ENCODE peak calls at places on chromosomes 5 and 9, in four cellular contexts. X is kidney, W is neuronal stem cell, V is SK-N-SH. E is an unnamed sample. For H3K4me1 and H3K36me3, the result is how much of the 10 kb centered on the place peaks cover.

GRCh38 chr5:109859537-109859936 is 169.8 kb downstream of the MAN2A1 start:
- DNase-seq in X (no peak), W (no peak), V (no peak), E (no peak)

GRCh38 chr9:116219686-116220085 is 66.1 kb downstream of the PAPPA start:
- DNase-seq in X (peak), W (no peak), V (no peak), E (no peak)

GRCh38 chr9:107612136-107612535 is 122.6 kb upstream of the KLF4 start:
- DNase-seq in X (no peak), W (no peak), V (no peak), E (no peak)

GRCh38 chr5:172935096-172935495 is 24.1 kb upstream of the RPL26L1 start:
- DNase-seq in X (no peak), W (no peak), V (no peak), E (no peak)

GRCh38 chr9:116717150-116717549 is 30.0 kb downstream of the TRIM32 start:
- DNase-seq in X (no peak), W (no peak), V (no peak), E (no peak)

GRCh38 chr5:171309276-171309525 is 153 bp downstream of the TLX3 start:
- DNase-seq in X (peak), W (no peak), V (no peak), E (no peak)

GRCh38 chr9:91090132-91090410 is 271.6 kb downstream of the AUH start:
- DNase-seq in X (no peak), W (no peak), V (no peak), E (no peak)

GRCh38 chr5:90658620-90659019 is 100.0 kb downstream of the ADGRV1 start:
- DNase-seq in X (no peak), W (no peak), V (no peak), E (no peak)

GRCh38 chr5:107217721-107218130 is 453.0 kb downstream of the EFNA5 start:
- DNase-seq in X (peak), W (no peak), V (no peak), E (no peak)

GRCh38 chr9:133112361-133113026 is 8.5 kb downstream of the RALGDS start:
- DNase-seq in X (peak), W (no peak), V (no peak), E (no peak)

GRCh38 chr5:133041910-133042309 is 9.9 kb upstream of the HSPA4 start:
- DNase-seq in X (no peak), W (no peak), V (no peak), E (no peak)

GRCh38 chr5:133041157-133041784 is 10.5 kb upstream of the HSPA4 start:
- DNase-seq in X (no peak), W (no peak), V (no peak), E (no peak)
- H3K4me1 ChIP-seq in X (under half), W (under half), V (under half), E (under half)

GRCh38 chr9:128204858-128205257 is 1.7 kb downstream of the DNM1 start:
- DNase-seq in X (no peak), W (no peak), V (peak), E (no peak)

GRCh38 chr9:128203024-128203841 is at the start of gene DNM1:
- DNase-seq in X (peak), W (peak), V (peak), E (peak)

GRCh38 chr9:128205296-128205944 is 2.2 kb downstream of the DNM1 start:
- DNase-seq in X (no peak), W (no peak), V (no peak), E (no peak)

GRCh38 chr9:128202648-128203023 is 543 bp upstream of the DNM1 start:
- DNase-seq in X (no peak), W (no peak), V (no peak), E (no peak)

GRCh38 chr9:128203842-128204551 is 818 bp downstream of the DNM1 start:
- DNase-seq in X (no peak), W (peak), V (peak), E (peak)
- H3K4me3 ChIP-seq in X (no peak), W (peak), V (peak), E (peak)

DNA sequence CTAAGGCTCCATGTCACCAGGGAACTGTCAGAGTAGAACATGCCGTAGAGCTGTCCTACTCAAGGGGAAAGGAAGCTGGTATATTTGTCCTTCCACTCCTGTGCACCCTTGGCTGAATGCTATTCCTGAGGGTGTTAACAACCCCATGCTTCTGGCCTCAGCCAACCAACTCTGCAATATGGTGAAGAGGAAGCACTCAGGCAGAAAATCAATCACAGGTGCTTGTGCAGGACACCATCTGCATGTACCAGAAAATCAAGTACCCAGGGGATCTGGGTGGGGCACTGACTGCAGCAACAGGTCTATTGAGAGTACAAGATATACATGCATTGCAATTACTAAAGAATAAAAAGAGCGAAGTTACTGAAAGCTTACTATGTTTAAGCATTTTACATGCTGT is 51.4 kb upstream of the NEK6 start:
- DNase-seq in X (no peak), W (no peak), V (no peak), E (no peak)
- H3K36me3 ChIP-seq in X (under half), W (under half), V (under half), E (under half)

GRCh38 chr9:112042769-112043168 is 132.3 kb downstream of the SUSD1 start:
- DNase-seq in X (no peak), W (no peak), V (no peak), E (no peak)
- H3K4me1 ChIP-seq in X (under half), W (under half), V (under half), E (under half)

E was measured in HAP-1.